ENCODE peak calls at places on chromosome 15, in six cellular contexts. One of them, this sample, is unnamed.

GRCh38 chr15:87736401-87736800 is 520.1 kb downstream of the NTRK3 start:
- DNase-seq in mesendoderm: no peak
- DNase-seq in trophoblast cell: no peak
- DNase-seq in IMR-90: peak; percentile 76
- DNase-seq in mesenchymal stem cell: no peak
- DNase-seq in H1: no peak
- DNase-seq in this sample: no peak

GRCh38 chr15:74156018-74156417 is 17.5 kb upstream of the ISLR start:
- DNase-seq in mesendoderm: no peak
- DNase-seq in trophoblast cell: no peak
- DNase-seq in IMR-90: no peak
- DNase-seq in mesenchymal stem cell: no peak
- DNase-seq in H1: no peak
- DNase-seq in this sample: no peak

GRCh38 chr15:66252411-66253295 is 897 bp downstream of the MEGF11 start:
- DNase-seq in mesendoderm: peak; percentile 63
- DNase-seq in trophoblast cell: peak; percentile 78
- DNase-seq in IMR-90: no peak
- DNase-seq in mesenchymal stem cell: peak; percentile 59
- DNase-seq in H1: peak; percentile 84
- DNase-seq in this sample: peak; percentile 63

GRCh38 chr15:65804252-65804931 is 12.3 kb upstream of the DENND4A start:
- DNase-seq in mesendoderm: no peak
- DNase-seq in trophoblast cell: peak; percentile 65
- DNase-seq in IMR-90: peak; percentile 63
- DNase-seq in mesenchymal stem cell: peak; percentile 88
- DNase-seq in H1: no peak
- DNase-seq in this sample: no peak

GRCh38 chr15:84976746-84977345 is 4.8 kb upstream of the PDE8A start:
- DNase-seq in mesendoderm: no peak
- DNase-seq in trophoblast cell: no peak
- DNase-seq in IMR-90: no peak
- DNase-seq in mesenchymal stem cell: no peak
- DNase-seq in H1: no peak
- DNase-seq in this sample: no peak

GRCh38 chr15:45704329-45705249 is 69.8 kb downstream of the SQOR start:
- DNase-seq in mesendoderm: peak; percentile 84
- DNase-seq in trophoblast cell: peak; percentile 17
- DNase-seq in IMR-90: peak; percentile 37
- DNase-seq in mesenchymal stem cell: peak; percentile 83
- DNase-seq in H1: peak; percentile 73
- DNase-seq in this sample: peak; percentile 38

GRCh38 chr15:66570327-66570726 is 4.5 kb upstream of the LCTL start:
- DNase-seq in mesendoderm: no peak
- DNase-seq in trophoblast cell: no peak
- DNase-seq in IMR-90: no peak
- DNase-seq in mesenchymal stem cell: no peak
- DNase-seq in H1: no peak
- DNase-seq in this sample: no peak

GRCh38 chr15:57003418-57003817 is 85.0 kb downstream of the TCF12 start:
- DNase-seq in mesendoderm: no peak
- DNase-seq in trophoblast cell: peak; percentile 56
- DNase-seq in IMR-90: peak; percentile 93
- DNase-seq in mesenchymal stem cell: peak; percentile 89
- DNase-seq in H1: no peak
- DNase-seq in this sample: no peak

GRCh38 chr15:101121511-101122090 is 130.2 kb downstream of the CHSY1 start:
- DNase-seq in mesendoderm: peak; percentile 58
- DNase-seq in trophoblast cell: peak; percentile 45
- DNase-seq in IMR-90: peak; percentile 74
- DNase-seq in mesenchymal stem cell: peak; percentile 77
- DNase-seq in H1: peak; percentile 78
- DNase-seq in this sample: peak; percentile 23

GRCh38 chr15:89515477-89515876 is 19.1 kb upstream of the RHCG start:
- DNase-seq in mesendoderm: no peak
- DNase-seq in trophoblast cell: no peak
- DNase-seq in IMR-90: no peak
- DNase-seq in mesenchymal stem cell: no peak
- DNase-seq in H1: no peak
- DNase-seq in this sample: no peak
- H3K4me3 ChIP-seq in mesendoderm: no peak overlapping the region
- H3K4me3 ChIP-seq in trophoblast cell: no peak overlapping the region
- H3K4me3 ChIP-seq in IMR-90: no peak overlapping the region
- H3K4me3 ChIP-seq in mesenchymal stem cell: no peak overlapping the region
- H3K4me3 ChIP-seq in H1: no peak overlapping the region
- H3K4me3 ChIP-seq in this sample: no peak overlapping the region

GRCh38 chr15:33154366-33155166 is 39.9 kb downstream of the FMN1 start:
- DNase-seq in mesendoderm: no peak
- DNase-seq in trophoblast cell: peak; percentile 67
- DNase-seq in IMR-90: peak; percentile 55
- DNase-seq in mesenchymal stem cell: peak; percentile 80
- DNase-seq in H1: no peak
- DNase-seq in this sample: no peak
- H3K9ac ChIP-seq in mesendoderm: no peak overlapping the region
- H3K9ac ChIP-seq in trophoblast cell: no peak overlapping the region
- H3K9ac ChIP-seq in IMR-90: no peak overlapping the region
- H3K9ac ChIP-seq in mesenchymal stem cell: no peak overlapping the region
- H3K9ac ChIP-seq in H1: no peak overlapping the region
- H3K9ac ChIP-seq in this sample: no peak overlapping the region

GRCh38 chr15:59355730-59356129 is 16.9 kb downstream of the MYO1E start:
- DNase-seq in mesendoderm: no peak
- DNase-seq in trophoblast cell: no peak
- DNase-seq in IMR-90: no peak
- DNase-seq in mesenchymal stem cell: no peak
- DNase-seq in H1: no peak
- DNase-seq in this sample: no peak

GRCh38 chr15:59352683-59353082 is 20.0 kb downstream of the MYO1E start:
- DNase-seq in mesendoderm: no peak
- DNase-seq in trophoblast cell: no peak
- DNase-seq in IMR-90: no peak
- DNase-seq in mesenchymal stem cell: no peak
- DNase-seq in H1: no peak
- DNase-seq in this sample: no peak

GRCh38 chr15:59352189-59352588 is 20.5 kb downstream of the MYO1E start:
- DNase-seq in mesendoderm: no peak
- DNase-seq in trophoblast cell: no peak
- DNase-seq in IMR-90: no peak
- DNase-seq in mesenchymal stem cell: no peak
- DNase-seq in H1: no peak
- DNase-seq in this sample: no peak

GRCh38 chr15:59350421-59350732 is 22.3 kb downstream of the MYO1E start:
- DNase-seq in mesendoderm: no peak
- DNase-seq in trophoblast cell: no peak
- DNase-seq in IMR-90: no peak
- DNase-seq in mesenchymal stem cell: no peak
- DNase-seq in H1: no peak
- DNase-seq in this sample: no peak

DNA sequence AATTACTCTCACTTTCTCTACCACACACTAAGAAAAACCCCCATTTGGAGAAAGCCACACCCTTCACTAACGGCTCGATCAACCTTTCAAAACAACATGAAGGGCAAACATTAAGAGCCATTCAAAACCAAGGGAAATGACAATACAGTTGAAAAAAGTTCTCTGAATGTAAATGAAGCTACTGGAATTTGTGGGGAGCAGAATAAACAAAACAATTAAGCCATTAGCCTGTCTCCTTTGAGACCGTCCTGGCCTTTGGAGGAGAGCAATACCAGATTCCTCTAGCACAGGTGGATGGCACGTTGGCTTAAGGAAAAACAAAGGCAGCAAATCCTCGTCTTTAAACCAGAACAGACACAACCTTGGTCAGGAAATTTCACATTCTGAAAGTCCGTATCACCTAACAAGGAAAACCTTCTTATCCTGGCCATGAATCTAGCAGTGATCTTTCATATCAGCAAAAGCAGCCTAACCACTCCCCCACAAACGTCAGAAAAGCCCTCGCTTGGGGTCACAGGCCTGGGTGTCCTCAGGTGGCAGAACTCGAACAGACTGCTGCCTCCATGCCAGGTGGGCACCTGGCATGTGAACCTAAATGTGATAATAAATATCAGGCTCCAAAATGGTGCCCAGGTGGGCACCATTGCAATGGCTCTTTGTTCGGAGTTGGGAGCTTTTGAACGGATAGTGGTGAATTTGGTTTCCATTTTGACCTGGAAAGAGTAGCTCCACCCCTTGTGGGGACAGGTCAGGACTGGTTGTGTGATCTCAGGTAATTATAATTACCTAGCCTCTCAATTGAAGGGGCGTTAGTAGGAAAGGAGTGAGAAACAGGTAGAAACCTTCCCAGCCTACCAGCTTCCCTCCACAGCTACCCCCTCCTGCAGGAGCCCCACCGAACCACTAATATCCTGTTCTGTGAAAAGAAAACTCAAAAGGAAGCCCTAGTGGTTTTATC is 18.4 kb downstream of the MYO1E start:
- DNase-seq in mesendoderm: peak; percentile 64
- DNase-seq in trophoblast cell: no peak
- DNase-seq in IMR-90: no peak
- DNase-seq in mesenchymal stem cell: no peak
- DNase-seq in H1: peak; percentile 71
- DNase-seq in this sample: no peak
- H3K4ac ChIP-seq in mesendoderm: no peak overlapping the region
- H3K4ac ChIP-seq in trophoblast cell: no peak overlapping the region
- H3K4ac ChIP-seq in IMR-90: no peak overlapping the region
- H3K4ac ChIP-seq in mesenchymal stem cell: peak overlapping the region; percentile 55
- H3K4ac ChIP-seq in H1: peak overlapping the region; percentile 91
- H3K4ac ChIP-seq in this sample: no peak overlapping the region

GRCh38 chr15:60390231-60390630 is 7.6 kb downstream of the ANXA2 start:
- DNase-seq in mesendoderm: no peak
- DNase-seq in trophoblast cell: no peak
- DNase-seq in IMR-90: no peak
- DNase-seq in mesenchymal stem cell: no peak
- DNase-seq in H1: no peak
- DNase-seq in this sample: no peak
- H3K4me3 ChIP-seq in mesendoderm: no peak overlapping the region
- H3K4me3 ChIP-seq in trophoblast cell: no peak overlapping the region
- H3K4me3 ChIP-seq in IMR-90: no peak overlapping the region
- H3K4me3 ChIP-seq in mesenchymal stem cell: no peak overlapping the region
- H3K4me3 ChIP-seq in H1: no peak overlapping the region
- H3K4me3 ChIP-seq in this sample: no peak overlapping the region

DNA sequence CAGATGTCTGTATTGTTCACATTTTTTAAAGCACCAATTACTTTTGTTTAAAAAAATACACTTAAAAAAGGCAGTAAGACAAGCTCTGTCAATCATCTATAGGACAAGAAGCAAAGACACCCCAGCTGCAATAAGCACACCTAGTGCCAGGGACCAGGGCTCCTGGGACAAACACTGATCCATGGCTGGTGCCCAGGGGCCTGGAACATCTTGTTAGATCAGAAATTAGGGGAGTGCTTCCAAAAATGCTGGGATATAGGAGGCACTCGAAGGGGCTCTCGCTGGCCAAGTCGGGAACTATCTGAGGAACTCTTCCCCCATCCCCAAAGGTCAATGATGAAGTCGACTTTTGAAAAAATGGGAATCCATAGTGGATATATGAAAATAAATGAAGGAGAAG is 28.7 kb downstream of the TSPAN3 start:
- DNase-seq in mesendoderm: no peak
- DNase-seq in trophoblast cell: no peak
- DNase-seq in IMR-90: no peak
- DNase-seq in mesenchymal stem cell: no peak
- DNase-seq in H1: no peak
- DNase-seq in this sample: no peak
- H3K9ac ChIP-seq in mesendoderm: no peak overlapping the region
- H3K9ac ChIP-seq in trophoblast cell: no peak overlapping the region
- H3K9ac ChIP-seq in IMR-90: no peak overlapping the region
- H3K9ac ChIP-seq in mesenchymal stem cell: no peak overlapping the region
- H3K9ac ChIP-seq in H1: no peak overlapping the region
- H3K9ac ChIP-seq in this sample: no peak overlapping the region

DNA sequence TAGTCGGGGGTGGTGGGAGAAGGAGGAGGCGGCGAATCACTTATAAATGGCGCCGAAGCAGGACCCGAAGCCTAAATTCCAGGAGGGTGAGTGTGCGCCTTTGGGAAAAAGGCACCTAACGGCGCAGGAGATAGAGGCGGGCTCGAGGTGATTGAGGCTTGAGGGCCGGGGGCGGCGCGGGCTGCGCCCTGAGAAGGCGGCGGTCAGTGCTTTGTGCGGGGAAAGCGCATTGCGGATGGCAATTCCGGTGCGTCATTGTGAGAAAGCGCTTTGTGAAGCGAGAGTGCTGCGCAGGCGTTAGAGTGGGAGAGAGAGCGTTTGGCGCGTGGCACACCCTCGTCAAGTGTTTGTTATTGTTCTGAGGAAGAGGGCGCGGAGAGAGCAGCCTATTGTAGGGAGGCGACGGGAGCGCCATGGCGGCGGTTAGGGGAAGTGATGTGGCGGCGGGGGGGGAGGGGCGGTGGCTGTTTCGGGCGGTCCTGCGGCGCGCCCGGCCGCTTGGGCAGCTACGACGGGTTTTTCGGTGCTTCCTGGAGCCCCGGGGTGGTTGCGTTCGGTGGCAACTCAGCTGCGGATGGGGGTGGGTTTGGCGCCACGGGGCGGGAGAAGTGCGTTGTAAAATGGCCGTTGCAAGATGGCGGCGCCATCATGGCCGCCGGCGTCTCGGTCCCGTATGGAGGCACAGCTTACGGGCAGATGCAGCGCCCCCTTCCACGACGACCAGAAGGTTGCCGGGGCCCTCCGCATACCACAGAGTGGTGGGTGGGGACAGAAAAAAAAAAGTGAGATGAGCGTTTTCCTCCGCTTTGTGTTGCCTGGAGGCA is 494 bp downstream of the MORF4L1 start:
- DNase-seq in mesendoderm: peak; percentile 98
- DNase-seq in trophoblast cell: peak; percentile 95
- DNase-seq in IMR-90: peak; percentile 93
- DNase-seq in mesenchymal stem cell: peak; percentile 95
- DNase-seq in H1: peak; percentile 89
- DNase-seq in this sample: peak; percentile 92
- H3K4ac ChIP-seq in mesendoderm: peak overlapping the region; percentile 98
- H3K4ac ChIP-seq in trophoblast cell: peak overlapping the region; percentile 100
- H3K4ac ChIP-seq in IMR-90: peak overlapping the region; percentile 100
- H3K4ac ChIP-seq in mesenchymal stem cell: peak overlapping the region; percentile 99
- H3K4ac ChIP-seq in H1: peak overlapping the region; percentile 96
- H3K4ac ChIP-seq in this sample: peak overlapping the region; percentile 99

DNA sequence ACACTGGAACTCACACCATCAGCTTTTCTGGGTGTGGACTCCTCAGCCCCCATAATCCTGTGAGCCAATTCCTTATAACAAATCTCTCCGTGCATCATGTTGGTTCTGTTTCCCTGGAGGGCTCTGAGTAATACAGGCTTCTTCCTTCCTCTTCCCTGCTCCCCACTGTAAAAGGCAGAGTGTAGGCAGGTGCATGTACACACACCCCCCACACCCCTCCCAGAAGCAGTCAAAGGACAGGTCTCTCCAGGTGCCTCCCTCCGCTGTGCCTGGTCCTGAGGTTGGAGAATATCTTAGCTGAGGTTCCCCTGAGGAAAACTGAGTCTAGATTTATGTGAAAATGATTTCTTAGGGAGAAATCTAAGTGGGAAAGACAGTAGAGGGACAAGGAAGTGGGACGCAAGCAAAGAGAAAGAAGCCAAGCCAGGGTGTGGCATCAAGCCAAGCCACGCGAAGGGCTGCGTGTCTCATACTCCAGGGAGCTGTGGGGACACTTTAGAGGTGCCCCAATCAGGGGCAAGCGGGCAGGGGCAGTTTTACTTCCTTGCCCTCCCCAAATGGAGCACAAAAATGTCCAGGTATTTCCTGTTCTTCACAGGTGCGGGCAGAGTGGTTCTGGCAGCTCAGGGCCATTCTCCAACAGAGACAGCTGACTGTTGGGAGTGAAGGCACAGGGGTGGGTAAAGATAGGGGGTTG is 86.6 kb downstream of the HMG20A start:
- DNase-seq in mesendoderm: no peak
- DNase-seq in trophoblast cell: peak; percentile 24
- DNase-seq in IMR-90: no peak
- DNase-seq in mesenchymal stem cell: no peak
- DNase-seq in H1: no peak
- DNase-seq in this sample: no peak
- H3K4me3 ChIP-seq in mesendoderm: no peak overlapping the region
- H3K4me3 ChIP-seq in trophoblast cell: no peak overlapping the region
- H3K4me3 ChIP-seq in IMR-90: no peak overlapping the region
- H3K4me3 ChIP-seq in mesenchymal stem cell: no peak overlapping the region
- H3K4me3 ChIP-seq in H1: no peak overlapping the region
- H3K4me3 ChIP-seq in this sample: no peak overlapping the region

This sample was measured in neuronal stem cell.